ENCODE peak calls at places on chromosomes 7 and 10, in seven cellular contexts. X, Q, S, U, O, F and Z are unnamed samples.

GRCh38 chr10:34196058-34196433 is 619.0 kb downstream of the PARD3 start:
- DNase-seq in X (no peak), Q (no peak), S (no peak), U (no peak), O (no peak), F (no peak), Z (no peak)

GRCh38 chr7:4239991-4240812 is 441.9 kb upstream of the FOXK1 start:
- DNase-seq in X (no peak), Q (no peak), S (no peak), U (no peak), O (no peak), F (no peak), Z (no peak)

GRCh38 chr7:145020454-145020853 is 184.6 kb upstream of the TPK1 start:
- DNase-seq in X (no peak), Q (no peak), S (no peak), U (no peak), O (no peak), F (no peak), Z (no peak)

GRCh38 chr7:148261996-148262688 is 328.4 kb upstream of the C7orf33 start:
- DNase-seq in X (no peak), Q (no peak), S (no peak), U (no peak), O (no peak), F (no peak), Z (no peak)

GRCh38 chr7:37234928-37235327 is 213.7 kb downstream of the ELMO1 start:
- DNase-seq in X (no peak), Q (peak; percentile 26), S (peak; percentile 18), U (peak; percentile 25), O (peak; percentile 8), F (no peak), Z (no peak)

GRCh38 chr7:107387077-107387476 is 82.8 kb upstream of the GPR22 start:
- DNase-seq in X (peak; percentile 44), Q (no peak), S (peak; percentile 60), U (peak; percentile 31), O (peak; percentile 7), F (peak; percentile 45), Z (peak; percentile 2)

GRCh38 chr7:37901236-37901827 is 15.3 kb downstream of the SFRP4 start:
- DNase-seq in X (no peak), Q (peak; percentile 8), S (peak; percentile 52), U (peak; percentile 42), O (no peak), F (no peak), Z (peak; percentile 9)

GRCh38 chr7:81482600-81483186 is 287.2 kb downstream of the HGF start:
- DNase-seq in X (peak; percentile 24), Q (no peak), S (peak; percentile 50), U (no peak), O (no peak), F (no peak), Z (peak; percentile 3)

GRCh38 chr7:148883233-148884048 is 650 bp downstream of the EZH2 start:
- DNase-seq in X (peak; percentile 20), Q (no peak), S (peak; percentile 9), U (peak; percentile 46), O (peak; percentile 48), F (peak; percentile 31), Z (peak; percentile 56)

GRCh38 chr10:79070611-79071534 is 2.1 kb downstream of the ZMIZ1 start:
- DNase-seq in X (peak; percentile 84), Q (peak; percentile 51), S (peak; percentile 76), U (peak; percentile 30), O (peak; percentile 18), F (peak; percentile 40), Z (peak; percentile 58)

GRCh38 chr7:107703872-107704271 is 40.1 kb upstream of the CBLL1 start:
- DNase-seq in X (no peak), Q (no peak), S (no peak), U (no peak), O (no peak), F (no peak), Z (no peak)

GRCh38 chr7:139936760-139937310 is 107.8 kb downstream of the TBXAS1 start:
- DNase-seq in X (peak; percentile 39), Q (no peak), S (peak; percentile 95), U (no peak), O (no peak), F (no peak), Z (peak; percentile 40)

GRCh38 chr10:16521311-16522016 is at the start of gene C1QL3:
- DNase-seq in X (peak; percentile 1), Q (no peak), S (peak; percentile 51), U (no peak), O (no peak), F (peak; percentile 60), Z (peak; percentile 87)

GRCh38 chr7:40808409-40808942 is 673.7 kb downstream of the SUGCT start:
- DNase-seq in X (peak; percentile 97), Q (no peak), S (peak; percentile 69), U (no peak), O (no peak), F (no peak), Z (no peak)

GRCh38 chr7:100443096-100443840 is 7.0 kb upstream of the PPP1R35 start:
- DNase-seq in X (no peak), Q (no peak), S (no peak), U (no peak), O (no peak), F (peak; percentile 1), Z (no peak)

GRCh38 chr10:29859521-29860130 is 199.8 kb downstream of the JCAD start:
- DNase-seq in X (peak; percentile 48), Q (no peak), S (no peak), U (no peak), O (no peak), F (no peak), Z (no peak)